ENCODE peak calls at places on chromosomes 12 and 14, in ten cellular contexts. T is CD4-positive, alpha-beta T cell; D is fibroblast of lung; B is thoracic aorta; R is tibial artery; J is lower lobe of right lung; G is upper lobe of right lung; M is naive thymus-derived CD4-positive, alpha-beta T cell; Q is neuronal stem cell; L is caudate nucleus. V is an unnamed sample.
A peak's percentile ranks its signal among the peaks of the same experiment; 100 is the strongest.

GRCh38 chr14:72591401-72591800 is 302.5 kb downstream of the DPF3 start:
- DNase-seq in Q (no peak), D (no peak), M (no peak), G (no peak), R (no peak), B (no peak), J (no peak), T (no peak), L (no peak), V (no peak)

GRCh38 chr12:19129486-19130223 is at the start of gene PLEKHA5:
- DNase-seq in D (peak; percentile 64), L (peak; percentile 58), T (peak; percentile 8), J (peak; percentile 75), M (peak; percentile 16), B (peak; percentile 16), R (peak; percentile 83), G (peak; percentile 86), Q (peak; percentile 71), V (peak; percentile 38)

GRCh38 chr14:69101331-69101826 is 51.5 kb downstream of the DCAF5 start:
- DNase-seq in D (peak; percentile 89), G (no peak), Q (no peak), T (no peak), J (no peak), B (no peak), M (no peak), R (no peak), L (no peak), V (peak; percentile 14)

GRCh38 chr14:101457177-101457935 is 103.9 kb upstream of the DIO3 start:
- DNase-seq in J (no peak), Q (peak; percentile 70), T (no peak), L (no peak), D (no peak), M (no peak), R (peak; percentile 60), G (peak; percentile 57), B (no peak), V (no peak)

GRCh38 chr14:63781686-63782085 is 53.8 kb upstream of the SGPP1 start:
- DNase-seq in L (no peak), D (no peak), M (no peak), T (no peak), J (no peak), B (no peak), R (no peak), G (no peak), Q (no peak), V (no peak)

GRCh38 chr12:48814313-48815280 is 3.7 kb upstream of the CACNB3 start:
- DNase-seq in L (peak; percentile 18), G (peak; percentile 94), T (peak; percentile 45), D (peak; percentile 85), Q (peak; percentile 79), B (no peak), R (peak; percentile 92), M (peak; percentile 73), J (peak; percentile 91), V (peak; percentile 63)

GRCh38 chr12:89163918-89164317 is 188.4 kb downstream of the DUSP6 start:
- DNase-seq in G (no peak), D (no peak), T (no peak), B (no peak), L (no peak), Q (no peak), J (no peak), R (no peak), M (no peak), V (no peak)

GRCh38 chr14:24334431-24335271 is at the start of gene ADCY4:
- DNase-seq in M (no peak), R (no peak), Q (no peak), J (peak; percentile 66), T (no peak), D (no peak), B (no peak), G (no peak), L (no peak), V (peak; percentile 33)

GRCh38 chr14:20706657-20707355 is 18.2 kb downstream of the ANG start:
- DNase-seq in L (no peak), B (no peak), T (no peak), G (no peak), D (no peak), R (no peak), J (no peak), Q (no peak), M (no peak), V (no peak)

DNA sequence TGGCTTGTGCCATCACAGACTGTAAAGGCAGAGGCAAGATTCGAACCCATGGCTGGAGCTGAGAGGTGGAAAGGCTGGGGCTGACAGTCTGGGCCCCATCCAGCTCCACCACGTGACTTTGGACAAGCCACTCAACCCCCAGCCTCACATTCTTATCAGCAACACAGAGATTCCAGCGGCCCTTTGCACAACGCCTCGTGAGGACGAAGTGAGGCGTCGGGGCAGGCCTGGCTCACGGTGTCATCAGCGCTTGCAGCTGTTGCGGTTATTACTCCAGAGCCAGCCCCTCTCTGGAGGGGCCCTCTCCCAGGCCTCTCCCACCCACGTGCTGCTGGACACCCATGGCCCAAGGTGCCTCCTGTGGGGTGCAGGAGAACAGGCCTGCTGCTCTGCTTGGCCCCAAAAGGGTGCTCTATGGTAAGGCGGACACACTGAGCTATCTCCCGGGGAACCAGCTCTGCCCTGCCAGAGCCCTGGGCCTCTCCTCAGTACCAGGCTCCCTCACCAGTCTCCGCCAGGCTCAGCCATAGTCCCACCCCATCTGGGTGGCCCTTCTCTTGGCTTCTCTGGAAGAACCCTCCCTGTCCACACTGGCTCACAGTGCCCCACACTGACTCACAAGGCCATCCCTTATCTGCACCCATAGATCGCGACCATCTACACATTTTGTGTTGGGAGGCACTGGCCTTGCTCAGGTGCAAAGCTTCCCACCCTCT is 21.1 kb downstream of the CHGA start:
- DNase-seq in G (no peak), J (no peak), D (peak; percentile 2), M (no peak), L (no peak), B (no peak), Q (no peak), R (no peak), T (no peak), V (no peak)
- H3K27ac ChIP-seq in G (no peak overlapping the region), J (no peak overlapping the region), D (no peak overlapping the region), M (no peak overlapping the region), L (no peak overlapping the region), B (no peak overlapping the region), Q (no peak overlapping the region), R (no peak overlapping the region), T (no peak overlapping the region), V (no peak overlapping the region)

DNA sequence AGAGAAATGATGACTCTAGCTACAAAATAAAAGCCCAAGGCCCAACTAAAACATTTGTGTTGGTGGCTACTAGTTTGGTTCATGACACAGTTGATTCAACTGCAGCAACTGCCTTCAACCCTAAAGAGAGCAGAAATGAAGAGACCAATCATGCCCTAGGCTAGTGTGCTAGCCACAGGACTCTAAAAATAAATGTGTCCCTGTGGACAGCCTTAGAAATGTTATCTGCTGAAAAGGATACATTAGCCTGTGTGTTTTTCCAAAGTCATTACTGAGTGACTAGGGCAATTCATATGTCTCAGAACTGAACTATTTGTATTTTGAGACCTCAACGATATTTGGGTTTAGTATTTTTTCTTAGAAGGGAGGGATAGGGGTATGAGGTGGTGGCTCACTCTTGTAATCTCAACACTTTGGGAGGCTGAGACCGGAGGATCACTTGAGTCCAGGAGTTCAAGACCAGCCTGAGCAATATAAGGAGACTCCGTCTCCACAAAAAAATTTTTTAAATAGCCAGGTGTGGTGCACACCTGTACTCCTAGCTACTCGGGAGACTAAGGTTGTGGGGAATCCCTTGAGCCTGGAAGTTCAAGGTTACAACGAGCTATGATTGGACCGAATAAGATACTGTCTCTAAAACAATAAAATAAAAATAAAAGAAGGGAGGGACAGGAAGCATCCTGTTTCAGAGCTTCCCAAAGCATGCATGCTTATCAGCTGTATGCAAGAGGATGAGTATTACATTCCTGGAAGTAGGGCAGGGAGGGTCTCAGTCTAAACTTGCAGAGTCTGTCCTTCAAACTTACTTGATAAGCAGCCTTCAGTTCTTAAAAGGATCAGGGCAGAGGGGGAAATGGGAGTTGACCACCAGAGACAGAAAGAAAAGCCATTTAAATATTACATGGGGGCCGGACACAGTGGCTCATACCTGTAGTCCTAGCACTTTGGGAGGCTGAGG is 29.6 kb upstream of the NAP1L1 start:
- DNase-seq in D (no peak), R (no peak), Q (no peak), G (no peak), L (no peak), B (no peak), J (no peak), T (no peak), M (no peak), V (no peak)
- H3K27ac ChIP-seq in D (no peak overlapping the region), R (no peak overlapping the region), Q (no peak overlapping the region), G (no peak overlapping the region), L (no peak overlapping the region), B (no peak overlapping the region), J (no peak overlapping the region), T (no peak overlapping the region), M (no peak overlapping the region), V (no peak overlapping the region)

DNA sequence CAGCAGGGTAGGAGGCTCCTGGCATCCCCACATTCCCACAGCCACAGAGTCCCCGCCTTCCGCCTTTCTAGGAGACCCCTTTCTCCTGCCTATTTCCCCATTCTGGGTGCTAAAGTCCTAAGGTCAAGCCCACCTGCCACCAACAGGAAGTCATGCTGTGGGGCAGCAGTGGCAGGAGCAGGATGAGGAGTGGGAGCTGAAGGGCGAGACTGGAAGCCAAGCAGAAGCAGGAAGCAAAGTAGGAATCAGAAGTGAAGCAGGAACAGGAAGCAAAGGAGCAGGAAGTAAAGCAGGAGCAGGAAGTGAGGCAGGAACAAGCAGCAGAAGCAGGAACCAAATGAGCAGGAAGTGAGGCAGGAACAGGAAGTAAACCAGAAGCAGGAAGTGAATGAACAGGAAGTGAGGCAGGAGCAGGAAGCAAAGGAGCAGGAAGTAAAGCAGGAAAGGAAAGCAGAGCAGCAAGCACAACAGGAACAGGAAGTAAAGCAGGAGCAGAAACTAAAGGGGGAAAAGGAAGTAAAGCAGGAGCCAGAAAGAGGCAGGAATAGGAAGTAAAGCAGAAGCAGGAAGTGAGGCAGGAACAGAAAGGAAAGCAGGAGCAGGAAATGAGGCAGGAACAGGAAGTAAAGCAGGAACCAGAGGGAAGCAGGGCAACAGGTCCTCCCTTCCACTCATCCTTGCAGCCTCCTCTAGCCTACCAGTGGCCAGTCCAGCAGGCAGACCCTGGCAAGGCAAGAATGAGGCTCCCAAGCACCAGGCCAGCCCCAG is 38.3 kb upstream of the RIMBP2 start:
- DNase-seq in M (no peak), T (no peak), B (no peak), Q (no peak), G (no peak), D (no peak), L (no peak), J (no peak), R (no peak), V (no peak)
- H3K27ac ChIP-seq in M (peak overlapping the region; percentile 61), T (peak overlapping the region; percentile 64), B (no peak overlapping the region), Q (no peak overlapping the region), G (no peak overlapping the region), D (no peak overlapping the region), L (no peak overlapping the region), J (no peak overlapping the region), R (no peak overlapping the region), V (peak overlapping the region; percentile 41)

DNA sequence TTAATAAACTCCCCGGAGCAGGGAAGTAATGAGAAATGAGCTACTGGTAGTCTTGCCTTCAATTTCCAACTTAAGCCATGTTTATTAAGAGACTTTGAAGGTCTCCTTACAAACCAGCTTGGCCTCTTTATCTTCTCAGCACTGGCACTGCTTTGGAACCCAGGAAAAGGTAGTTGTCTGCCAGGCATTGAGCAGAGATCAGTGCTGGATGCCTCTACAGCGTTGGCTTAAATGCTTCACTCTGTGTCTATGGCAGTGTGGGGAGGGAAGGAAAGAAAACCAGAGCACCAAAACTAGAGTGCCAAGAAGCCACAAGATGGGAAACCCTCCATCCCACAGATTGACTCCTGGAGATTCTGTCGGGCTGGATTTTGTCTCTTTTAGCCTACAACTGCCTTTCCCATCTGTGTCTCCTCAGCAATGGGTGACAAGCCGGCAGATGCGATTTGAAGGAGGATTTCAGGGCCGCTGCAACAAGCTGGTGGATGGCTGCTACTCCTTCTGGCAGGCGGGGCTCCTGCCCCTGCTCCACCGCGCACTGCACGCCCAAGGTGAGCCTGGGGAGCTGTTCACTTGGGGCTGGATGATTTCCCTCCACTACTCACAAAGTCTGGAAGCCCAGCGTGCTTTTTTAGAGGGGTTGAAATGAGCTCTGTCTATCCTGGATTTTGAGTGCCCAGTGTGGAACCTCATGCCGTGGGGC is 57.3 kb downstream of the FNTB start:
- DNase-seq in R (no peak), B (no peak), J (no peak), L (no peak), Q (no peak), D (no peak), T (no peak), G (no peak), M (no peak), V (no peak)
- H3K27ac ChIP-seq in R (no peak overlapping the region), B (no peak overlapping the region), J (no peak overlapping the region), L (no peak overlapping the region), Q (no peak overlapping the region), D (no peak overlapping the region), T (no peak overlapping the region), G (no peak overlapping the region), M (no peak overlapping the region), V (no peak overlapping the region)